ENCODE peak calls at places on chromosomes 6 and 20, in six cellular contexts. N, I, T, B, D and Z are unnamed samples.

GRCh38 chr20:46260480-46260879 is 47.8 kb downstream of the CDH22 start:
- DNase-seq in N (no peak), I (no peak), T (no peak), B (no peak), D (no peak), Z (no peak)

GRCh38 chr6:68333444-68333843 is 301.6 kb upstream of the ADGRB3 start:
- DNase-seq in N (no peak), I (no peak), T (no peak), B (no peak), D (no peak), Z (no peak)

GRCh38 chr6:37758647-37759046 is 60.9 kb upstream of the ZFAND3 start:
- DNase-seq in N (no peak), I (no peak), T (no peak), B (no peak), D (no peak), Z (no peak)

GRCh38 chr6:33271098-33271607 is 523 bp downstream of the VPS52 start:
- DNase-seq in N (no peak), I (no peak), T (no peak), B (no peak), D (no peak), Z (no peak)

GRCh38 chr6:32092760-32093497 is 16.2 kb downstream of the TNXB start:
- DNase-seq in N (no peak), I (peak), T (no peak), B (no peak), D (peak), Z (no peak)

GRCh38 chr6:115551510-115551909 is 509.2 kb downstream of the FRK start:
- DNase-seq in N (no peak), I (no peak), T (peak), B (no peak), D (no peak), Z (no peak)

GRCh38 chr6:83914953-83915352 is 55.5 kb downstream of the CYB5R4 start:
- DNase-seq in N (no peak), I (peak), T (no peak), B (no peak), D (no peak), Z (no peak)

GRCh38 chr6:106522557-106522956 is 106.7 kb downstream of the RTN4IP1 start:
- DNase-seq in N (no peak), I (no peak), T (no peak), B (no peak), D (no peak), Z (no peak)

GRCh38 chr20:10978713-10979112 is 304.9 kb upstream of the JAG1 start:
- DNase-seq in N (no peak), I (no peak), T (no peak), B (no peak), D (no peak), Z (no peak)

GRCh38 chr6:139161169-139161568 is 26.3 kb downstream of the HECA start:
- DNase-seq in N (no peak), I (peak), T (no peak), B (no peak), D (peak), Z (no peak)

GRCh38 chr6:149436647-149437046 is 36.6 kb downstream of the SUMO4 start:
- DNase-seq in N (no peak), I (no peak), T (no peak), B (no peak), D (no peak), Z (no peak)

GRCh38 chr6:11363881-11364576 is 131.6 kb upstream of the NEDD9 start:
- DNase-seq in N (no peak), I (no peak), T (no peak), B (no peak), D (peak), Z (no peak)

GRCh38 chr6:53734473-53735299 is 60.1 kb upstream of the LRRC1 start:
- DNase-seq in N (no peak), I (peak), T (peak), B (peak), D (peak), Z (peak)

GRCh38 chr6:26195376-26195923 is 108.2 kb downstream of the HFE start:
- DNase-seq in N (peak), I (peak), T (peak), B (no peak), D (peak), Z (peak)

GRCh38 chr20:31494131-31494530 is 19.0 kb downstream of the REM1 start:
- DNase-seq in N (no peak), I (peak), T (peak), B (no peak), D (peak), Z (peak)

GRCh38 chr6:170294813-170295518 is 4.1 kb upstream of the DLL1 start:
- DNase-seq in N (no peak), I (no peak), T (no peak), B (no peak), D (no peak), Z (no peak)

GRCh38 chr20:3616250-3616649 is 46.9 kb downstream of the GFRA4 start:
- DNase-seq in N (no peak), I (peak), T (peak), B (no peak), D (no peak), Z (peak)

GRCh38 chr6:16146527-16146955 is 17.7 kb downstream of the MYLIP start:
- DNase-seq in N (no peak), I (no peak), T (no peak), B (no peak), D (no peak), Z (no peak)

GRCh38 chr6:45959534-45960195 is 56.0 kb downstream of the CLIC5 start:
- DNase-seq in N (no peak), I (no peak), T (no peak), B (no peak), D (peak), Z (no peak)

GRCh38 chr6:143233563-143234285 is 173.0 kb downstream of the AIG1 start:
- DNase-seq in N (peak), I (no peak), T (peak), B (no peak), D (no peak), Z (no peak)

GRCh38 chr6:12594541-12594893 is 122.0 kb upstream of the PHACTR1 start:
- DNase-seq in N (no peak), I (no peak), T (no peak), B (no peak), D (peak), Z (no peak)
- H2BK15ac ChIP-seq in N (no peak), I (no peak), T (no peak), B (no peak), D (peak), Z (no peak)

GRCh38 chr20:41037172-41037571 is 8.6 kb downstream of the TOP1 start:
- DNase-seq in N (no peak), I (no peak), T (no peak), B (no peak), D (no peak), Z (no peak)

GRCh38 chr20:41032243-41032642 is 3.6 kb downstream of the TOP1 start:
- DNase-seq in N (no peak), I (peak), T (no peak), B (no peak), D (peak), Z (no peak)

GRCh38 chr20:41031243-41031619 is 2.6 kb downstream of the TOP1 start:
- DNase-seq in N (no peak), I (no peak), T (no peak), B (no peak), D (no peak), Z (no peak)

GRCh38 chr20:41035207-41035606 is 6.6 kb downstream of the TOP1 start:
- DNase-seq in N (no peak), I (no peak), T (no peak), B (no peak), D (no peak), Z (no peak)

DNA sequence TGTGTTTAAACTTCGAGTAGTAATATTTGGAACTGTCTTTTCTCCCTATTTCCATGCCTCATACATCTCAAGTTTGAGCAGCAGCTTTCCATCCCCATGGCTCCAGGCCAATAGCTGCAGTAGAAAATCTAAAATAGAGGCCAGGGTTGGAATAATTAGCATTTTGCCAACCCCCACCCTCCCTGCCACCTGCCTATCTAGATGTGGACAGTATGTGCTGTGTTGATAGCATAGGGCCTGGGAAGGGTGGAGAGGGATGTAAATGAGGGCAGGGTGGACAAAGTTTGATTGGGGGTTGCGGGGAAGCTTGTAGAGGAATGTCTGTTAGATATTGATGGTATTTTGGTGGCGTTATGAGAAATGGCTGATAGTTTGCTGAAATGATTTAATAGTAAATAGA is 5.6 kb downstream of the TOP1 start:
- DNase-seq in N (no peak), I (no peak), T (no peak), B (no peak), D (no peak), Z (no peak)
- H3K23ac ChIP-seq in N (peak), I (peak), T (no peak), B (no peak), D (no peak), Z (no peak)

DNA sequence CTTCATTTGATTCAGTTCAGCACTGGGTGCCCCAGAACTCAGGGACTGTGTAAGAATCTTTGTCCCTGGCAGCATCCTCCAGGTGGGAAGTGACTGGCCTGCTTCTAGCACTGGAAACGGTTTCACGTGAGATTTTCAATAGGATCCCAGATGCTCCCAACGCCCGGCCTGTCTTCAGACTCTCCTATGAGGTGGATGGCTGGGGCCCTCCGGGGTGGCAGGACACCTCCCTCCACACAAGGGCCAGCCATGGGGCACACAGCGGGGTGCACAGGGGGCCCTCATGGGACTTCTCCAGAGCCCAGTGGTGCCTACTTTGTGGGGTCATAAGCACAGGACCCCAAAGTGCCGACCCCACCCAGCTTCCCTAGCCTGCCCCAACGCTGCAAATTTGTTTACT is 72.8 kb downstream of the SMOC2 start:
- DNase-seq in N (no peak), I (no peak), T (no peak), B (no peak), D (no peak), Z (no peak)
- H2BK15ac ChIP-seq in N (no peak), I (no peak), T (no peak), B (no peak), D (no peak), Z (no peak)

DNA sequence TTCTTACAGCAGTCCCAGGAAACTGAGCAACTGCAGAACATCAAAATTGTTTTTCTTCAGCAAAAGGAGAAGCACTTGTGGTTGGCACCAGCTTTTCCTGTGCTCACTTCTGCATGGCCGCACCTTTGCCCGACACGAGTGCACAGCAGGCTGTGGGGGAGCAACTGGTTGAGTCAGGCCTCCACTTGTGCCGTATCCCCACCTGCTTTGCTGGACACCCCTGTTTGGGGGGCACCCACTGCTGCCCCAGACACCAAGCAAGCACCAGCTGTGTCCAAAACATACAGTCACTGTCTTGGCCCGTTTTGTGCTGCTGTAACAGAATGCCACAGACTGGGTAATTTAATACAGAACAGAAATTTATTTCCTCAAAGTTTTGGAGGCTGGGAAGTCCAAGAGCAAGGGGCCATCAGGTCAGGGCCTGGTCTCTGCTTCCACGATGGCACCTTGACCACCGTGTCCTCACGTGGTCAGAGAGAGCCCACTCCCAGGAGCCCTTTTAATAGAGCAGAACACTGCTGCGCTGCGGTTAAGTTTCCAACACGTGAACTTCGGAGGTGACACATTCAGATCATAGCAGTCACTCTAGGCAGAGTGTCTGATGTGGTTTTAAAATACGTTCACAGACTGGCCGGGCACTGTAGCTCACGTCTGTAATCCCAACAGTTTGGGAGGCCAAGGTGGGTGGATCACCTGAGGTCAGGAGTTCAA is 8.7 kb upstream of the GMEB2 start:
- DNase-seq in N (no peak), I (no peak), T (no peak), B (no peak), D (no peak), Z (no peak)
- H3K23ac ChIP-seq in N (no peak), I (no peak), T (no peak), B (no peak), D (no peak), Z (no peak)

DNA sequence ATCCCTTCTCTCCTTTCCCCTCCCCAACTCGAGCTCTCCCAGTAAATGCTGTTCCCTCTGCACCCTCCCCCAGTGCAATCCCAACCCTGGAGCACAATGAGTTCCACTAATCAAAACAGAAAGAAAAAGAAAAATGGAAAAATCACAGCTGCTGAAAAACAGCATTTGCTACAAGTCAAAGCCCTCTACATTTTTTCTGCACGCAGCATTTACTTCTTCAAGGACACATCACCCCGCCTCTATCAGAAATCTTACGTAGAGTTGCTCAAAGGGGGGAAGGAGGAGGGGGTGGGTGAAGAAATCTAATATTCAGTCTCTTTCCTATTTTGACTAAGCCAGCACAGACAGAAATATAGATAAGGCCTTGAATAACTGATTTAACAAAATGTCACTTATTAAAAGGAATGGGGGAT is 10.7 kb downstream of the TRERF1 start:
- DNase-seq in N (no peak), I (peak), T (no peak), B (no peak), D (peak), Z (no peak)
- H2BK15ac ChIP-seq in N (no peak), I (peak), T (no peak), B (no peak), D (peak), Z (no peak)

GRCh38 chr6:4516206-4516605 is 260.0 kb upstream of the CDYL start:
- DNase-seq in N (no peak), I (no peak), T (no peak), B (no peak), D (no peak), Z (no peak)
- H3K23ac ChIP-seq in N (no peak), I (no peak), T (no peak), B (no peak), D (no peak), Z (no peak)

DNA sequence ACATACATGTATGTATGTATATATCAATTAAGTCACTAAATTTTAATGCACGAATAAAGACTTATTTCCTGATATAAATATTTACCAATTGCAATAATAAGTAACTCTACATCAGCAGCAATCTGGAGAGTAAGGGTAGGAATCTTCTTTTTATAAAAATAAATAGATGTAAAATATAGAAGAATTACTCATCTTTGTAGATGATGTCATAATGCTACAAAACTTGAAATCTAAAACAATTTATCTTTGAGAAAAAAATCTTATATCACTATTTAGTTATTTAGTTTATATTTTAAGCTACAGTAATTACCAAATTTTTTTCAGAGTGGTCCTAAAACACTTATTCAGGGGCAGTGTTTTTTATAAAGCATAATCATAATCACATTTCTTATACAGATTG is 351.7 kb downstream of the RIMS1 start:
- DNase-seq in N (no peak), I (peak), T (no peak), B (no peak), D (no peak), Z (no peak)
- H2BK15ac ChIP-seq in N (no peak), I (no peak), T (no peak), B (no peak), D (no peak), Z (no peak)

GRCh38 chr6:76942203-76942971 is 520.9 kb downstream of the HTR1B start:
- DNase-seq in N (no peak), I (no peak), T (no peak), B (no peak), D (peak), Z (no peak)

DNA sequence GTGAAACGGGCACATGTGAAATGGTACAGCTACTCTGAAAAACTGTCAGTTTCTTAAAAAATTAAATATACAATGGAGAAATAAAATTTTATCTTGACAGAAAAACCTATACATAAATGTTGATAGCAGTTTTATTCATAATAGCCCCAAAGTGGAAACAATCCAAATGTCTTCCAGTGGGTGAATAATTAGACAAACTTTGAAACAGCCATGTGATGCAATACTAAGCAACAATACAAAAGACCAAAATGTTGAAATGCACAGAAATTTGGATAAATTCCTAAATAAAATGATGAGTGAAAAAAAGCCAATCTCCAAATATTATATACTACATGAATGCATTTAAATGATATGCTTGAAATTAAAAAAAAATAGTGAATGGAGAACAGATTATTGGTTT is 523.1 kb downstream of the HTR1B start:
- DNase-seq in N (no peak), I (no peak), T (no peak), B (no peak), D (no peak), Z (no peak)
- H3K23ac ChIP-seq in N (no peak), I (no peak), T (no peak), B (no peak), D (no peak), Z (no peak)